ENCODE peak calls at places on chromosome 7, in five cellular contexts. P, E, Y, C and B are unnamed samples.

GRCh38 chr7:100785878-100786277 is 41.4 kb downstream of the EPHB4 start:
- DNase-seq in P (no peak), E (peak), Y (no peak), C (no peak), B (peak)

GRCh38 chr7:132191418-132191817 is 384.9 kb downstream of the PLXNA4 start:
- DNase-seq in P (no peak), E (no peak), Y (no peak), C (no peak), B (no peak)

GRCh38 chr7:155590215-155591023 is 44.1 kb upstream of the CNPY1 start:
- DNase-seq in P (peak), E (no peak), Y (peak), C (no peak), B (peak)

GRCh38 chr7:54469740-54470139 is 72.4 kb upstream of the VSTM2A start:
- DNase-seq in P (no peak), E (no peak), Y (no peak), C (no peak), B (no peak)

GRCh38 chr7:99083068-99083651 is 60.7 kb downstream of the SMURF1 start:
- DNase-seq in P (no peak), E (no peak), Y (no peak), C (no peak), B (no peak)

GRCh38 chr7:85178531-85179298 is 8.1 kb downstream of the SEMA3D start:
- DNase-seq in P (no peak), E (no peak), Y (no peak), C (no peak), B (no peak)

GRCh38 chr7:99497771-99498545 is 2.1 kb downstream of the ZNF394 start:
- DNase-seq in P (no peak), E (no peak), Y (no peak), C (no peak), B (no peak)

GRCh38 chr7:15558747-15559146 is 3.1 kb downstream of the AGMO start:
- DNase-seq in P (no peak), E (no peak), Y (no peak), C (no peak), B (no peak)

GRCh38 chr7:74464931-74465906 is 11.5 kb downstream of the GTF2IRD1 start:
- DNase-seq in P (no peak), E (no peak), Y (no peak), C (no peak), B (no peak)

GRCh38 chr7:95798401-95798930 is 26.1 kb downstream of the DYNC1I1 start:
- DNase-seq in P (no peak), E (no peak), Y (no peak), C (no peak), B (no peak)

GRCh38 chr7:92192326-92192725 is 13.4 kb upstream of the LRRD1 start:
- DNase-seq in P (no peak), E (no peak), Y (no peak), C (no peak), B (no peak)

GRCh38 chr7:129741011-129741410 is 129.5 kb downstream of the NRF1 start:
- DNase-seq in P (no peak), E (no peak), Y (no peak), C (no peak), B (no peak)

GRCh38 chr7:23093111-23093510 is 12.5 kb upstream of the KLHL7 start:
- DNase-seq in P (no peak), E (no peak), Y (no peak), C (no peak), B (no peak)

GRCh38 chr7:101678713-101679112 is 49.6 kb upstream of the MYL10 start:
- DNase-seq in P (no peak), E (no peak), Y (no peak), C (no peak), B (no peak)

GRCh38 chr7:92988051-92988450 is 129.7 kb downstream of the SAMD9 start:
- DNase-seq in P (peak), E (no peak), Y (peak), C (no peak), B (no peak)

GRCh38 chr7:138885383-138886147 is 87.6 kb upstream of the ATP6V0A4 start:
- DNase-seq in P (no peak), E (no peak), Y (peak), C (no peak), B (no peak)
- TF ChIP-seq ATF2 in P (no peak), E (no peak), Y (no peak), C (no peak), B (no peak)

DNA sequence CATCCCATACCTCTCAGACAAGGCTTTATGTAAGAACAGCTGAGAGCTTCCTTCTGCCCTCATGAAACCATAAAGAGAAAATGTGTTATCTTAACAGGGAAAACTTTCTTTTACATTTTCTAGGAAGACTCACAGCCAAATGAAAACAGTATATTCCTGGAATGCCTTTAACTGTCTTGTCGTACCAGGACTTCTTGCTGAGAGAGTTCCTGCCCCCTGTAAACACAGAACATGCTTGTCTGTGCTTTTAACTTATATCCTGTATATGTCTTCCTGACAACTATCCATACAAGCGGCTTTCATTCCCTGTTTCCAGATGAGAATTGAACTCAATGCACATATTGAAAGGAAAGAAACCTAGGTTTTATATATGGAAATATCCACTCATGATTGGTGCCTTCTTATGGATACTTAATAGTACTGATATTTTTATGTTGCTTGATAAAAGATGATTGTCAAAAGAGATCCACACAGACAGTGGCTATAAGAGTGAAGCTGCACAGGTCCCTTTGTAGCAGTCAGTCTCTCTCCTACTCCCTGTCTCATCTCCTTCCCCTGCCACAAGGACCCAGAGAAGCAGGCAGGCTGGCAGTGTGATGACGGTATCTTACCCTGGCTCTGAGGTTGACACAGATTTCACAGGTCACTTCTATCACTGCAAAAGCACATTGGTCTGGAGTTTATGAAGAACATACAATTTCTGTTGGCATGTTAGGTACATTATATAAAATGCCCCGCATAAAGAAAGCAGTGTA is 64.6 kb upstream of the AHR start:
- DNase-seq in P (no peak), E (no peak), Y (no peak), C (peak), B (no peak)
- TF ChIP-seq ATF2 in P (no peak), E (no peak), Y (no peak), C (no peak), B (no peak)

GRCh38 chr7:13021566-13021965 is 334.1 kb downstream of the ARL4A start:
- DNase-seq in P (peak), E (no peak), Y (no peak), C (no peak), B (no peak)

GRCh38 chr7:13016036-13016581 is 328.7 kb downstream of the ARL4A start:
- DNase-seq in P (no peak), E (no peak), Y (no peak), C (no peak), B (no peak)

GRCh38 chr7:13017881-13018280 is 330.4 kb downstream of the ARL4A start:
- DNase-seq in P (no peak), E (no peak), Y (no peak), C (no peak), B (no peak)

GRCh38 chr7:13016633-13017324 is 329.3 kb downstream of the ARL4A start:
- DNase-seq in P (peak), E (no peak), Y (no peak), C (no peak), B (no peak)

DNA sequence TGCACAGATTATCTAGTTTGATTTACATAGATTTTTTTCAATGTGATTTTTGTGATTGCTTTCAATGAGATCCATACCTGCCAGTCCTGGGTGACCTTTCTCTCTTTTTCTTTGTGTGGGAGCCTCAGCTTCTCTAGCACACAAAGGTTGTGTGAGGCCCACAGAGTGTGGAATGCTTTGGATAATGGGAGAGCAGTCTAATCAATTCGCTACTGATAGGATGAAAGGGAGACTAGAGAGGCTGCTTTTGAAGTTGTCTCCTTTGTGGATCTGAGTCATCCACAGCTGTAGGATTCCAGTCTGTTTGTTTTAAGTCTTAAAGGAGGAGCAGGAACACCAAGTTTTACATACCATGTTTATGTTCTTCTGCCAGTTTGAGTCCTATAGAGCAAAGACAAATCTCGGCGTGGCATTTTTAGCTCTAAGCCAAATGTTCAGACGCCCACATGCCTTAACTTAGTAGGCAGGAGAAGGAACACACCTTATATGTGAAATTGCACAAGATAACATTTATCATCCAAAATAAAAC is 330.0 kb downstream of the ARL4A start:
- DNase-seq in P (peak), E (no peak), Y (no peak), C (no peak), B (no peak)
- TF ChIP-seq ATF2 in P (peak), E (no peak), Y (no peak), C (no peak), B (no peak)

DNA sequence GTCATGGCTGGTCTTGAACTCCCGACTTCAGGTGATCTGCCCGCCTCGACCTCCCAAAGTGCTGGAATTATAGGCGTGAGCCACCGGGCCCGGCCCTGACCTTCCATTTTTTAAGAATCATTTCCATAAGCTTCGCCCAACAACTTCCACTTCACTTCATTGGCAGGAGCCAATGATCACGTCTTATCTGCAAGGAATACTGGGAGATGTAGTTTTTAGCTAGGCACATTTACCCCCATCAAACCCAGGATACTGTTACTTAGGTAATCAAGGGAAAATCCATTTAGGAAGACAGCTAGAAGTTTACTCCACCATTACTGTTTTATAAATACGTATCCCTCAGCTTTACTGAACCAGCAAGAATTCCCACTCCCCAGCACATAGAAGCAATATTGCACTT is 3.4 kb upstream of the CDK13 start:
- DNase-seq in P (no peak), E (no peak), Y (no peak), C (no peak), B (no peak)
- TF ChIP-seq ATF2 in P (no peak), E (no peak), Y (no peak), C (no peak), B (no peak)